ENCODE peak calls at places on chromosomes 6 and 20, in four cellular contexts. One of them, this sample, is unnamed.

GRCh38 chr6:13267142-13267621 is 61.2 kb downstream of the TBC1D7 start:
- DNase-seq in vagina: no peak
- DNase-seq in upper lobe of left lung: no peak
- DNase-seq in prostate gland: no peak
- DNase-seq in this sample: no peak

GRCh38 chr6:107368471-107368870 is 90.9 kb downstream of the PDSS2 start:
- DNase-seq in vagina: no peak
- DNase-seq in upper lobe of left lung: no peak
- DNase-seq in prostate gland: no peak
- DNase-seq in this sample: no peak

GRCh38 chr20:54078296-54078695 is 7.9 kb upstream of the BCAS1 start:
- DNase-seq in upper lobe of left lung: no peak
- DNase-seq in vagina: no peak
- DNase-seq in prostate gland: no peak
- DNase-seq in this sample: no peak

GRCh38 chr6:41049548-41049947 is 3.5 kb upstream of the APOBEC2 start:
- DNase-seq in prostate gland: no peak
- DNase-seq in upper lobe of left lung: no peak
- DNase-seq in vagina: no peak
- DNase-seq in this sample: no peak

GRCh38 chr6:169787797-169788196 is 36.4 kb downstream of the ERMARD start:
- DNase-seq in upper lobe of left lung: no peak
- DNase-seq in vagina: peak
- DNase-seq in prostate gland: no peak
- DNase-seq in this sample: no peak

GRCh38 chr20:62702886-62703852 is 5.5 kb upstream of the NTSR1 start:
- DNase-seq in upper lobe of left lung: no peak
- DNase-seq in prostate gland: no peak
- DNase-seq in vagina: no peak
- DNase-seq in this sample: no peak

GRCh38 chr6:158863646-158864045 is 44.5 kb upstream of the EZR start:
- DNase-seq in vagina: no peak
- DNase-seq in upper lobe of left lung: no peak
- DNase-seq in prostate gland: no peak
- DNase-seq in this sample: no peak

GRCh38 chr6:18501313-18502013 is 114.3 kb downstream of the RNF144B start:
- DNase-seq in vagina: no peak
- DNase-seq in prostate gland: no peak
- DNase-seq in upper lobe of left lung: peak
- DNase-seq in this sample: no peak

GRCh38 chr20:23569570-23569969 is 1.3 kb upstream of the CST9L start:
- DNase-seq in vagina: no peak
- DNase-seq in prostate gland: no peak
- DNase-seq in upper lobe of left lung: no peak
- DNase-seq in this sample: no peak

GRCh38 chr6:126199482-126199881 is 140.4 kb upstream of the CENPW start:
- DNase-seq in prostate gland: no peak
- DNase-seq in upper lobe of left lung: no peak
- DNase-seq in vagina: no peak
- DNase-seq in this sample: no peak

GRCh38 chr6:166936079-166936787 is 20.1 kb downstream of the RNASET2 start:
- DNase-seq in prostate gland: no peak
- DNase-seq in vagina: no peak
- DNase-seq in upper lobe of left lung: no peak
- DNase-seq in this sample: peak

GRCh38 chr20:35791823-35792222 is 20.0 kb downstream of the PHF20 start:
- DNase-seq in vagina: no peak
- DNase-seq in prostate gland: no peak
- DNase-seq in upper lobe of left lung: no peak
- DNase-seq in this sample: no peak

GRCh38 chr6:160534050-160534696 is 129.9 kb downstream of the LPA start:
- DNase-seq in upper lobe of left lung: no peak
- DNase-seq in vagina: no peak
- DNase-seq in prostate gland: peak
- DNase-seq in this sample: peak

GRCh38 chr6:89927788-89928565 is 33.7 kb downstream of the GJA10 start:
- DNase-seq in prostate gland: no peak
- DNase-seq in vagina: no peak
- DNase-seq in upper lobe of left lung: no peak
- DNase-seq in this sample: no peak

GRCh38 chr20:55513966-55514365 is 491.4 kb downstream of the CBLN4 start:
- DNase-seq in vagina: no peak
- DNase-seq in upper lobe of left lung: no peak
- DNase-seq in prostate gland: no peak
- DNase-seq in this sample: no peak

GRCh38 chr6:162965366-162965765 is 237.6 kb downstream of the PACRG start:
- DNase-seq in upper lobe of left lung: no peak
- DNase-seq in prostate gland: no peak
- DNase-seq in vagina: no peak
- DNase-seq in this sample: no peak

GRCh38 chr6:169905041-169905807 is 153.8 kb downstream of the ERMARD start:
- DNase-seq in prostate gland: no peak
- DNase-seq in vagina: no peak
- DNase-seq in upper lobe of left lung: peak
- DNase-seq in this sample: no peak

GRCh38 chr6:113481441-113481840 is 375.7 kb upstream of the MARCKS start:
- DNase-seq in prostate gland: no peak
- DNase-seq in vagina: no peak
- DNase-seq in upper lobe of left lung: no peak
- DNase-seq in this sample: no peak

GRCh38 chr6:9851541-9852380 is 563.1 kb downstream of the TFAP2A start:
- DNase-seq in prostate gland: peak
- DNase-seq in upper lobe of left lung: no peak
- DNase-seq in vagina: no peak
- DNase-seq in this sample: no peak

GRCh38 chr20:61634376-61634775 is 382.3 kb downstream of the CDH4 start:
- DNase-seq in vagina: no peak
- DNase-seq in upper lobe of left lung: no peak
- DNase-seq in prostate gland: no peak
- DNase-seq in this sample: no peak

GRCh38 chr6:116761779-116762178 is 3.7 kb downstream of the FAM162B start:
- DNase-seq in upper lobe of left lung: no peak
- DNase-seq in vagina: no peak
- DNase-seq in prostate gland: no peak
- DNase-seq in this sample: no peak

GRCh38 chr6:149056777-149057463 is 260.6 kb upstream of the TAB2 start:
- DNase-seq in upper lobe of left lung: no peak
- DNase-seq in vagina: no peak
- DNase-seq in prostate gland: no peak
- DNase-seq in this sample: no peak

GRCh38 chr20:62995898-62996595 is 10.7 kb downstream of the BHLHE23 start:
- DNase-seq in vagina: no peak
- DNase-seq in prostate gland: no peak
- DNase-seq in upper lobe of left lung: no peak
- DNase-seq in this sample: no peak

GRCh38 chr6:129795261-129795660 is 65.9 kb downstream of the TMEM244 start:
- DNase-seq in prostate gland: no peak
- DNase-seq in upper lobe of left lung: no peak
- DNase-seq in vagina: no peak
- DNase-seq in this sample: no peak

GRCh38 chr6:113969888-113970807 is 800 bp downstream of the HDAC2 start:
- DNase-seq in upper lobe of left lung: peak
- DNase-seq in vagina: no peak
- DNase-seq in prostate gland: peak
- DNase-seq in this sample: peak

GRCh38 chr6:141107562-141108160 is 1025.1 kb upstream of the GJE1 start:
- DNase-seq in upper lobe of left lung: no peak
- DNase-seq in vagina: no peak
- DNase-seq in prostate gland: no peak
- DNase-seq in this sample: no peak

GRCh38 chr6:113102761-113103160 is 754.4 kb upstream of the MARCKS start:
- DNase-seq in vagina: no peak
- DNase-seq in prostate gland: no peak
- DNase-seq in upper lobe of left lung: no peak
- DNase-seq in this sample: no peak

GRCh38 chr20:6008254-6008653 is 45.6 kb downstream of the LRRN4 start:
- DNase-seq in prostate gland: peak
- DNase-seq in upper lobe of left lung: no peak
- DNase-seq in vagina: no peak
- DNase-seq in this sample: peak

GRCh38 chr6:32462609-32463008 is 22.9 kb downstream of the HLA-DRA start:
- DNase-seq in vagina: no peak
- DNase-seq in prostate gland: no peak
- DNase-seq in upper lobe of left lung: no peak
- DNase-seq in this sample: no peak

GRCh38 chr6:30837432-30837831 is 46.9 kb upstream of the DDR1 start:
- DNase-seq in upper lobe of left lung: no peak
- DNase-seq in prostate gland: no peak
- DNase-seq in vagina: no peak
- DNase-seq in this sample: no peak

GRCh38 chr6:30836431-30836866 is 47.9 kb upstream of the DDR1 start:
- DNase-seq in upper lobe of left lung: no peak
- DNase-seq in prostate gland: peak
- DNase-seq in vagina: no peak
- DNase-seq in this sample: no peak

GRCh38 chr6:30837870-30838269 is 46.4 kb upstream of the DDR1 start:
- DNase-seq in prostate gland: no peak
- DNase-seq in vagina: no peak
- DNase-seq in upper lobe of left lung: no peak
- DNase-seq in this sample: no peak

GRCh38 chr6:30835576-30835975 is 48.7 kb upstream of the DDR1 start:
- DNase-seq in prostate gland: no peak
- DNase-seq in vagina: no peak
- DNase-seq in upper lobe of left lung: no peak
- DNase-seq in this sample: no peak

DNA sequence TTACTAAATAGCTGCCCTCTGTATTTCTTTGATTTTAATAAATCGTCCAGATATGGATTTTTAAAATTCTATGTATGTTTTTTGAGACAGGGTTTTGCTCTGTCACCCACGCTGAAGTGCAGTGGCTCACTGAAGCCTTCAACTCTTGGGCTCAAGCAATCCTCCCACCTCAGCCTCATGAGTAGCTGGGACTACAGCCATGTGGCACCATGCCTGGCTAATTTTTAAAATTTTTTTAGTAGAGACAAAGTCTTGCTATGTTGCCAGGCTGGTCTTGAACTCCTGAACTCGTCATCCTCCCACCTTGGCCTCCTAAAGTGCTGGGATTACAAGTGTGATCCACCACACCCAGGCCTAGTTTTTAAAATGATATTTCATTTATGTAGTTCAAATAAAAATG is 47.4 kb upstream of the DDR1 start:
- DNase-seq in prostate gland: no peak
- DNase-seq in vagina: no peak
- DNase-seq in upper lobe of left lung: no peak
- DNase-seq in this sample: no peak
- H3K27ac ChIP-seq in prostate gland: no peak
- H3K27ac ChIP-seq in vagina: no peak
- H3K27ac ChIP-seq in upper lobe of left lung: no peak
- H3K27ac ChIP-seq in this sample: no peak

GRCh38 chr6:104958178-104958520 is 1.2 kb downstream of the LIN28B start:
- DNase-seq in vagina: no peak
- DNase-seq in upper lobe of left lung: no peak
- DNase-seq in prostate gland: no peak
- DNase-seq in this sample: no peak
- TF ChIP-seq POLR2A in vagina: no peak
- TF ChIP-seq POLR2A in upper lobe of left lung: no peak
- TF ChIP-seq POLR2A in prostate gland: no peak
- TF ChIP-seq POLR2A in this sample: no peak

GRCh38 chr20:3221398-3222226 is 12.3 kb downstream of the ITPA start:
- DNase-seq in upper lobe of left lung: peak
- DNase-seq in prostate gland: no peak
- DNase-seq in vagina: no peak
- DNase-seq in this sample: no peak

GRCh38 chr20:3222635-3223600 is 13.6 kb downstream of the ITPA start:
- DNase-seq in vagina: no peak
- DNase-seq in upper lobe of left lung: peak
- DNase-seq in prostate gland: peak
- DNase-seq in this sample: peak

GRCh38 chr20:3226093-3226492 is 12.9 kb downstream of the SLC4A11 start:
- DNase-seq in prostate gland: no peak
- DNase-seq in upper lobe of left lung: no peak
- DNase-seq in vagina: no peak
- DNase-seq in this sample: no peak

GRCh38 chr20:3224681-3225421 is 14.1 kb downstream of the SLC4A11 start:
- DNase-seq in vagina: no peak
- DNase-seq in upper lobe of left lung: no peak
- DNase-seq in prostate gland: no peak
- DNase-seq in this sample: no peak

GRCh38 chr20:3223937-3224680 is 14.8 kb downstream of the ITPA start:
- DNase-seq in prostate gland: no peak
- DNase-seq in vagina: no peak
- DNase-seq in upper lobe of left lung: peak
- DNase-seq in this sample: no peak
- H3K27ac ChIP-seq in prostate gland: no peak
- H3K27ac ChIP-seq in vagina: no peak
- H3K27ac ChIP-seq in upper lobe of left lung: no peak
- H3K27ac ChIP-seq in this sample: no peak

GRCh38 chr6:124066995-124067552 is 263.4 kb downstream of the NKAIN2 start:
- DNase-seq in prostate gland: no peak
- DNase-seq in upper lobe of left lung: no peak
- DNase-seq in vagina: no peak
- DNase-seq in this sample: no peak
- TF ChIP-seq POLR2A in prostate gland: no peak
- TF ChIP-seq POLR2A in upper lobe of left lung: no peak
- TF ChIP-seq POLR2A in vagina: no peak
- TF ChIP-seq POLR2A in this sample: no peak

GRCh38 chr20:39829713-39830112 is 859.3 kb downstream of the MAFB start:
- DNase-seq in prostate gland: no peak
- DNase-seq in upper lobe of left lung: no peak
- DNase-seq in vagina: no peak
- DNase-seq in this sample: no peak
- H3K27ac ChIP-seq in prostate gland: no peak
- H3K27ac ChIP-seq in upper lobe of left lung: no peak
- H3K27ac ChIP-seq in vagina: no peak
- H3K27ac ChIP-seq in this sample: no peak

GRCh38 chr20:32777177-32777956 is 15.2 kb downstream of the DNMT3B start:
- DNase-seq in prostate gland: no peak
- DNase-seq in vagina: no peak
- DNase-seq in upper lobe of left lung: no peak
- DNase-seq in this sample: no peak

GRCh38 chr20:32780749-32781402 is 18.7 kb downstream of the DNMT3B start:
- DNase-seq in prostate gland: no peak
- DNase-seq in upper lobe of left lung: no peak
- DNase-seq in vagina: no peak
- DNase-seq in this sample: no peak

GRCh38 chr20:32779500-32780215 is 17.5 kb downstream of the DNMT3B start:
- DNase-seq in vagina: no peak
- DNase-seq in prostate gland: no peak
- DNase-seq in upper lobe of left lung: no peak
- DNase-seq in this sample: no peak

GRCh38 chr20:32784369-32785080 is 22.3 kb downstream of the DNMT3B start:
- DNase-seq in vagina: no peak
- DNase-seq in upper lobe of left lung: no peak
- DNase-seq in prostate gland: no peak
- DNase-seq in this sample: no peak

DNA sequence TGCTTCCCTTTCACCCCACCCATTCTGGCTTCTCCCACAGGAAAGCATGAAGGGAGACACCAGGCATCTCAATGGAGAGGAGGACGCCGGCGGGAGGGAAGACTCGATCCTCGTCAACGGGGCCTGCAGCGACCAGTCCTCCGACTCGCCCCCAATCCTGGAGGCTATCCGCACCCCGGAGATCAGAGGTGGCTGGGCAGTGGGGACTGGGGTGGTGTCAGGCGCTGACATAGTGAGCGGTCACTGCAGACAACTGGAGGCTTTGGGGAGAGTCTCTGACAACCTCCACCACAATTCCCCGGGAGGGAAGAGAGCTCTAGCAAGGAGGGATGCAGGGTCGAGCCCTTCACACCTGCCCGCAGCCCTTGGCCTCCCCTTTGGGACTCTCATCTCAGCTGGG is 18.1 kb downstream of the DNMT3B start:
- DNase-seq in vagina: no peak
- DNase-seq in upper lobe of left lung: peak
- DNase-seq in prostate gland: no peak
- DNase-seq in this sample: no peak
- TF ChIP-seq POLR2A in vagina: no peak
- TF ChIP-seq POLR2A in upper lobe of left lung: no peak
- TF ChIP-seq POLR2A in prostate gland: no peak
- TF ChIP-seq POLR2A in this sample: no peak

This sample was measured in breast epithelium.